ENCODE peak calls at places on chromosomes 12 and 14, in five cellular contexts. E is brain microvascular endothelial cell, H is fibroblast of lung, W is hepatocyte, L is PC-3. P is an unnamed sample.

GRCh38 chr14:35747379-35747778 is 61.7 kb downstream of the RALGAPA1 start:
- DNase-seq in H (peak), W (no peak), L (peak), E (no peak), P (no peak)

GRCh38 chr12:105084251-105085250 is at the start of gene ALDH1L2:
- DNase-seq in W (peak), E (peak), H (peak), L (peak), P (peak)

GRCh38 chr12:96501139-96501741 is 11.9 kb downstream of the CFAP54 start:
- DNase-seq in W (peak), H (peak), L (peak), E (peak), P (peak)

GRCh38 chr12:913919-914718 is 35.4 kb downstream of the RAD52 start:
- DNase-seq in L (peak), W (no peak), E (peak), H (peak), P (no peak)

GRCh38 chr12:53803194-53803593 is 51.4 kb upstream of the CISTR start:
- DNase-seq in W (no peak), H (no peak), L (no peak), E (no peak), P (no peak)

GRCh38 chr12:16323010-16323409 is 24.4 kb upstream of the MGST1 start:
- DNase-seq in W (no peak), L (peak), H (no peak), E (peak), P (no peak)

GRCh38 chr12:9365296-9365695 is 157.1 kb upstream of the PZP start:
- DNase-seq in L (no peak), W (no peak), E (peak), H (peak), P (no peak)

GRCh38 chr12:62816624-62817023 is 118.3 kb downstream of the PPM1H start:
- DNase-seq in L (no peak), H (no peak), W (no peak), E (no peak), P (no peak)

GRCh38 chr14:22176930-22177329 is 412.1 kb downstream of the DAD1 start:
- DNase-seq in L (no peak), E (no peak), W (no peak), H (no peak), P (no peak)

GRCh38 chr14:68535404-68536024 is 257.4 kb downstream of the ZFP36L1 start:
- DNase-seq in L (peak), W (no peak), E (peak), H (peak), P (no peak)

GRCh38 chr12:110733857-110734373 is 8.8 kb downstream of the PPP1CC start:
- DNase-seq in E (no peak), W (no peak), L (no peak), H (no peak), P (no peak)
- H3K27ac ChIP-seq in E (no peak), W (no peak), L (no peak), H (no peak), P (no peak)

DNA sequence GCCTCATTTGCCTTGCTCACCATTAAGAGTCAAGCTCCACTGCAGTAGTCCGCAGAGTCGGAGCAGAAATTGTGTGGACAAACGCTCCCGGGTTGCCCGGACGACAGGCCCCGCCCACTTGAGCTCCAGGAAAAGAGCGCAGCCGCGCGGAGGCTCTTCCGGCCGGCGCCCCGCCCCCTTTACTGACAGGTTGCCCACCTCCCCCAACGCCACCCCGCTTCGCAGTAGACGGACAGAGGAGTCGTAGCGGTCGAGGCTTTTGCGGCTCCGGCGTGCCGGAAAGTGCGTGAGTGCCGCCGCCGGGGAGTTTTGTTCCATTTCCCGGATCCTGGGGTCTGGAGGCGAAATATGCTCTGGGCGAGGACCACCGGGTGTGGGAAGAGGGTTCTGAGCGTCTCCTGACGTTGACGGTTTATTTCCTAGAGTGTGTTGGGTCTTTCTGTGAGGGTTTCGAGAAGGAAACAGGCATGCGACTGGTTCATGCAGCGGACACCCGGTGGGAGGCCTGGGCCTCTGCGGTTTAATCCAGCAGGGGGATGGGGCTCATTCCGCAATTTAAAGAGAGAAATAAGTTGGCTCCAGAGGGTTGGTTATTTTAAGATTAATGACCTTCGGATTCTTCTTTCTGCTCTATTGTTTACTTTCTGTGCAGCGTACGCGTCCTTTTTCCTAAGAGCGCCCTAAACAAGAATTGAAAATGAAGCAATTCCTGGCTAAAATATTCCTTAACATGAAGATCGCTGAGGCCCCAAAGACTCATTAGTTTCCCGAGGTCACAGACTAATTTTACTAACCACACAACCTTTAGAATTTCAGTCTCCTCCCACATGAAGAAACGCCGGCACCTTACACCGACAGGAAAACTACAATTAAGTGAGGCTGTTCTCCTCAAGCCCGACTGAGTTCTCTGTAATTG is at the start of the genes DNAI7 and ETFRF1:
- DNase-seq in H (peak), E (peak), L (peak), W (peak), P (peak)
- TF ChIP-seq CTCF in H (peak), E (peak), L (peak), W (peak), P (no peak)

GRCh38 chr14:103519837-103520212 is 2.8 kb downstream of the CKB start:
- DNase-seq in W (peak), H (no peak), E (no peak), L (no peak), P (no peak)
- H3K27ac ChIP-seq in W (peak), H (no peak), E (no peak), L (no peak), P (peak)

GRCh38 chr14:104331871-104332605 is 193.7 kb downstream of the KIF26A start:
- DNase-seq in W (peak), E (no peak), H (no peak), L (no peak), P (peak)
- TF ChIP-seq CTCF in W (no peak), E (no peak), H (no peak), L (peak), P (no peak)

GRCh38 chr12:2297004-2297403 is 244.2 kb downstream of the CACNA1C start:
- DNase-seq in L (no peak), W (no peak), E (no peak), H (no peak), P (no peak)
- H3K27ac ChIP-seq in L (no peak), W (no peak), E (no peak), H (no peak), P (no peak)

DNA sequence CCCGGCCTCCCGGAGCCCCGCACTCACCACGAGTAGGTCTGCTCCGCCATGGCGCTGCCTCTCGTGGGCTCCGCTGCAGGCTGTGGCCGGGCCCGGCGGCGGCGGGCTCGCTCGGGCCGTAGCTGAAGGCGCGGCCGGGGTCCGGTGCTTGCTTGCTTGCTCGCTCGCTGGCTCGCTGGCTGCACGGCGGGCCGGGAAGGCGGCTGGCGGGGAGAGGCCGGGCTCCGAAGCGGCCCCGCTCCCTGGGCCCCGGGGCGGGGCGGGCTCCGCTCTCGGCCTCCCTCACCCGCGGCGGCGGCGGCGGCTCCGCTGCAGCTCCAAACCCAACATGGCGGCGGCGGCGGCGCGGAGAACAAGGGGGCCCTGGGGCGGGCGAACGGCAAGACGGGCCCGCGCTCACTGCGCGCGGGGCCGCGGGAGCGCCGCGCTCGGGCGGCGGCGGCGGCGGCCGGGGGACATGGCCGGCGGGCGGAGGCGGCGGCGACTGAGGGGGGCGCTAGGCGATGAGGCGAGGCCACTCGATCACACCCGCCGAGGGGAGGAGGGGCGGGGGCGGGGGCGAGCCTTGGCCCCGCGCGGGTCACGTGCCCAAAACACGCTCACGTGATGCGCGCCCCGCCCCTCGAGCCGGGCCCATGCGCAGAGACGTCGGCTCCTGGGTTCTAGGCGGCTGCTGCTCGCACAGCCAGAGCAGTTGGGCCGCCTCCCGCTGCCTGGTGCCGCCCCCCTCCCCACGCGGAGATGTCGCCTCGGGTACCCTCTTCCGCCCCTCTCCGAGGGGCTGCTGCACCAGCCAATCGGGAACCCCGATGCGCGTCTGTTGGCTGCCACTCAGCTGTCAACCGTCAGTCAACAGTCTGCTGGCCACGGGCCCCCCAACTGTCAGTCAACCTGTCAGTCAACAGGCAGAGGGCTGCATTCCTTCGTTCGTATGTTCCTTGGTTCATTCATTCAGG is at the start of gene SPPL3:
- DNase-seq in H (peak), L (peak), W (peak), E (peak), P (peak)
- TF ChIP-seq CTCF in H (no peak), L (no peak), W (no peak), E (no peak), P (no peak)

P was measured in colonic mucosa.